ENCODE peak calls at places on chromosomes 11 and 22, in ten cellular contexts. N is activated CD4-positive, alpha-beta memory T cell treated with anti-CD3 and anti-CD28 coated beads, Interleukin-2, amount 10 ng/mL, durations not matched to agents 7 days and 5 days; G is ureter; A is T-helper 1 cell; V is SJSA1; B is smooth muscle cell of the brain vasculature; M is PC-3; D is anterior cingulate cortex; K is HT-29; X is stimulated activated naive CD4-positive, alpha-beta T cell treated with Interleukin-2 at 50 U/mL for 16 hours. J is an unnamed sample.

GRCh38 chr11:59206635-59207034 is 6.1 kb downstream of the MPEG1 start:
- DNase-seq in K (peak), M (peak), N (no peak), D (no peak), B (no peak), A (no peak), X (no peak), V (no peak), G (no peak), J (peak)

GRCh38 chr11:9750551-9750950 is 86.7 kb downstream of the SWAP70 start:
- DNase-seq in X (no peak), B (no peak), D (no peak), M (peak), A (no peak), N (no peak), K (no peak), G (no peak), V (no peak), J (no peak)

GRCh38 chr11:46508360-46508759 is 85.5 kb downstream of the AMBRA1 start:
- DNase-seq in D (no peak), B (no peak), K (no peak), A (no peak), N (no peak), G (no peak), V (no peak), M (no peak), X (no peak), J (no peak)

GRCh38 chr22:46512683-46513082 is 24.7 kb downstream of the CELSR1 start:
- DNase-seq in V (peak), N (no peak), A (no peak), G (no peak), X (no peak), M (no peak), K (no peak), B (no peak), D (no peak), J (no peak)

GRCh38 chr22:35128637-35129036 is 62.7 kb downstream of the ISX start:
- DNase-seq in K (no peak), N (no peak), B (no peak), M (no peak), X (no peak), D (no peak), A (no peak), V (no peak), G (no peak), J (no peak)

GRCh38 chr11:59960502-59961381 is 3.1 kb upstream of the OOSP4A start:
- DNase-seq in X (no peak), K (no peak), D (no peak), A (no peak), N (no peak), B (no peak), M (no peak), G (no peak), V (no peak), J (no peak)

GRCh38 chr11:33383075-33383919 is 126.1 kb downstream of the HIPK3 start:
- DNase-seq in A (no peak), M (no peak), N (no peak), D (no peak), V (no peak), G (no peak), K (no peak), B (no peak), X (no peak), J (no peak)

GRCh38 chr22:45240137-45240809 is 421 bp downstream of the KIAA0930 start:
- DNase-seq in N (peak), V (no peak), M (no peak), A (peak), X (peak), K (no peak), D (no peak), G (no peak), B (no peak), J (no peak)

GRCh38 chr11:109303342-109303741 is 118.6 kb upstream of the C11orf87 start:
- DNase-seq in G (no peak), K (peak), N (no peak), X (no peak), M (peak), A (no peak), D (no peak), B (no peak), V (no peak), J (no peak)

GRCh38 chr11:74008373-74009229 is at the start of gene UCP3:
- DNase-seq in D (no peak), M (no peak), B (no peak), G (no peak), A (no peak), V (no peak), X (no peak), K (no peak), N (no peak), J (no peak)

GRCh38 chr11:117045956-117046355 is 52.3 kb downstream of the SIK3 start:
- DNase-seq in M (peak), N (no peak), G (no peak), B (no peak), V (no peak), K (no peak), X (no peak), D (no peak), A (no peak), J (peak)

GRCh38 chr11:63937713-63938480 is 905 bp upstream of the NAA40 start:
- DNase-seq in V (no peak), N (peak), G (no peak), D (no peak), M (peak), X (no peak), K (no peak), B (no peak), A (no peak), J (no peak)

GRCh38 chr22:20131856-20132685 is 467 bp downstream of the ZDHHC8 start:
- DNase-seq in M (no peak), D (no peak), N (peak), G (no peak), A (no peak), X (no peak), B (no peak), V (no peak), K (no peak), J (no peak)

GRCh38 chr22:32810241-32811133 is 9.0 kb downstream of the TIMP3 start:
- DNase-seq in B (no peak), N (no peak), G (no peak), K (no peak), V (no peak), M (peak), A (no peak), D (no peak), X (no peak), J (no peak)

GRCh38 chr22:38882480-38882879 is 10.5 kb upstream of the CBX6 start:
- DNase-seq in M (no peak), V (no peak), N (no peak), D (no peak), K (no peak), B (no peak), G (no peak), A (no peak), X (no peak), J (no peak)

GRCh38 chr11:45530111-45530510 is 135.3 kb downstream of the CHST1 start:
- DNase-seq in G (no peak), A (no peak), K (no peak), N (no peak), X (no peak), D (no peak), B (no peak), M (no peak), V (no peak), J (no peak)

GRCh38 chr11:110463153-110463552 is 33.4 kb downstream of the FDX1 start:
- DNase-seq in A (no peak), B (peak), N (peak), M (peak), X (no peak), K (peak), V (no peak), G (no peak), D (no peak), J (no peak)

J was measured in HepG2.